ENCODE peak calls at places on chromosomes 16 and 17, in seven cellular contexts. One of them, this sample, is unnamed.
A peak's percentile ranks its signal among the peaks of the same experiment; 100 is the strongest.

GRCh38 chr16:2280981-2281542 is 13.1 kb upstream of the RNPS1 start:
- DNase-seq in IMR-90: no peak
- DNase-seq in vagina: no peak
- DNase-seq in heart left ventricle: no peak
- DNase-seq in lower leg skin: no peak
- DNase-seq in adrenal gland: no peak
- DNase-seq in Peyer's patch: no peak
- DNase-seq in this sample: no peak

GRCh38 chr17:66952031-66952524 is 12.4 kb upstream of the CACNG4 start:
- DNase-seq in adrenal gland: peak; percentile 44
- DNase-seq in Peyer's patch: peak; percentile 78
- DNase-seq in IMR-90: peak; percentile 97
- DNase-seq in lower leg skin: no peak
- DNase-seq in vagina: no peak
- DNase-seq in heart left ventricle: no peak
- DNase-seq in this sample: no peak

GRCh38 chr17:1713160-1713877 is 3.1 kb upstream of the TLCD2 start:
- DNase-seq in IMR-90: no peak
- DNase-seq in adrenal gland: no peak
- DNase-seq in Peyer's patch: peak; percentile 27
- DNase-seq in vagina: no peak
- DNase-seq in heart left ventricle: no peak
- DNase-seq in lower leg skin: no peak
- DNase-seq in this sample: no peak

GRCh38 chr17:38742431-38743308 is 5.5 kb downstream of the PCGF2 start:
- DNase-seq in Peyer's patch: peak; percentile 75
- DNase-seq in vagina: no peak
- DNase-seq in adrenal gland: peak; percentile 62
- DNase-seq in IMR-90: peak; percentile 84
- DNase-seq in heart left ventricle: no peak
- DNase-seq in lower leg skin: no peak
- DNase-seq in this sample: no peak

GRCh38 chr16:11989238-11990160 is 13.0 kb downstream of the SNX29 start:
- DNase-seq in adrenal gland: no peak
- DNase-seq in IMR-90: no peak
- DNase-seq in vagina: no peak
- DNase-seq in lower leg skin: no peak
- DNase-seq in Peyer's patch: no peak
- DNase-seq in heart left ventricle: peak; percentile 45
- DNase-seq in this sample: no peak

GRCh38 chr17:69607162-69607834 is 192.8 kb downstream of the MAP2K6 start:
- DNase-seq in IMR-90: peak; percentile 85
- DNase-seq in vagina: no peak
- DNase-seq in adrenal gland: peak; percentile 72
- DNase-seq in lower leg skin: peak; percentile 93
- DNase-seq in heart left ventricle: peak; percentile 64
- DNase-seq in Peyer's patch: peak; percentile 68
- DNase-seq in this sample: no peak

GRCh38 chr17:77280304-77280910 is 139.6 kb downstream of the SEC14L1 start:
- DNase-seq in IMR-90: peak; percentile 84
- DNase-seq in heart left ventricle: peak; percentile 51
- DNase-seq in lower leg skin: no peak
- DNase-seq in adrenal gland: no peak
- DNase-seq in Peyer's patch: peak; percentile 64
- DNase-seq in vagina: no peak
- DNase-seq in this sample: no peak

GRCh38 chr17:20999044-20999573 is 43.7 kb downstream of the USP22 start:
- DNase-seq in adrenal gland: peak; percentile 83
- DNase-seq in lower leg skin: no peak
- DNase-seq in vagina: no peak
- DNase-seq in heart left ventricle: peak; percentile 70
- DNase-seq in IMR-90: no peak
- DNase-seq in Peyer's patch: peak; percentile 50
- DNase-seq in this sample: no peak

GRCh38 chr17:9661027-9661426 is 15.7 kb downstream of the USP43 start:
- DNase-seq in vagina: no peak
- DNase-seq in IMR-90: no peak
- DNase-seq in lower leg skin: no peak
- DNase-seq in Peyer's patch: no peak
- DNase-seq in adrenal gland: no peak
- DNase-seq in heart left ventricle: no peak
- DNase-seq in this sample: no peak

GRCh38 chr16:74998481-74999207 is at the start of gene ZNRF1:
- DNase-seq in heart left ventricle: peak; percentile 87
- DNase-seq in Peyer's patch: peak; percentile 89
- DNase-seq in IMR-90: peak; percentile 71
- DNase-seq in lower leg skin: peak; percentile 96
- DNase-seq in vagina: peak; percentile 93
- DNase-seq in adrenal gland: peak; percentile 86
- DNase-seq in this sample: no peak

GRCh38 chr16:31094088-31094423 is 541 bp downstream of the VKORC1 start:
- DNase-seq in heart left ventricle: no peak
- DNase-seq in Peyer's patch: peak; percentile 51
- DNase-seq in vagina: no peak
- DNase-seq in adrenal gland: peak; percentile 53
- DNase-seq in lower leg skin: no peak
- DNase-seq in IMR-90: no peak
- DNase-seq in this sample: no peak

GRCh38 chr16:8474576-8474975 is 115.7 kb downstream of the TMEM114 start:
- DNase-seq in IMR-90: no peak
- DNase-seq in vagina: no peak
- DNase-seq in Peyer's patch: peak; percentile 51
- DNase-seq in adrenal gland: no peak
- DNase-seq in lower leg skin: no peak
- DNase-seq in heart left ventricle: no peak
- DNase-seq in this sample: no peak

GRCh38 chr16:72473631-72474030 is 301.7 kb upstream of the PMFBP1 start:
- DNase-seq in Peyer's patch: no peak
- DNase-seq in heart left ventricle: no peak
- DNase-seq in IMR-90: no peak
- DNase-seq in adrenal gland: no peak
- DNase-seq in vagina: no peak
- DNase-seq in lower leg skin: no peak
- DNase-seq in this sample: no peak

GRCh38 chr16:81889896-81890634 is 111.0 kb downstream of the PLCG2 start:
- DNase-seq in lower leg skin: no peak
- DNase-seq in adrenal gland: peak; percentile 57
- DNase-seq in vagina: no peak
- DNase-seq in Peyer's patch: no peak
- DNase-seq in heart left ventricle: peak; percentile 44
- DNase-seq in IMR-90: peak; percentile 51
- DNase-seq in this sample: no peak

GRCh38 chr16:49472598-49472997 is 99.0 kb downstream of the C16orf78 start:
- DNase-seq in IMR-90: no peak
- DNase-seq in Peyer's patch: peak; percentile 27
- DNase-seq in adrenal gland: no peak
- DNase-seq in lower leg skin: peak; percentile 65
- DNase-seq in vagina: no peak
- DNase-seq in heart left ventricle: no peak
- DNase-seq in this sample: no peak

GRCh38 chr17:60315650-60316049 is 76.3 kb downstream of the USP32 start:
- DNase-seq in IMR-90: no peak
- DNase-seq in lower leg skin: no peak
- DNase-seq in heart left ventricle: no peak
- DNase-seq in vagina: no peak
- DNase-seq in adrenal gland: no peak
- DNase-seq in Peyer's patch: no peak
- DNase-seq in this sample: no peak

GRCh38 chr17:19368119-19368660 is 5.7 kb upstream of the B9D1 start:
- DNase-seq in adrenal gland: no peak
- DNase-seq in vagina: no peak
- DNase-seq in lower leg skin: no peak
- DNase-seq in Peyer's patch: no peak
- DNase-seq in heart left ventricle: no peak
- DNase-seq in IMR-90: peak; percentile 37
- DNase-seq in this sample: no peak

GRCh38 chr17:48952904-48953303 is 8.3 kb upstream of the SNF8 start:
- DNase-seq in adrenal gland: no peak
- DNase-seq in Peyer's patch: no peak
- DNase-seq in vagina: no peak
- DNase-seq in IMR-90: no peak
- DNase-seq in heart left ventricle: no peak
- DNase-seq in lower leg skin: no peak
- DNase-seq in this sample: no peak

GRCh38 chr17:82748756-82749155 is 3.1 kb upstream of the TBCD start:
- DNase-seq in Peyer's patch: no peak
- DNase-seq in lower leg skin: no peak
- DNase-seq in adrenal gland: no peak
- DNase-seq in heart left ventricle: no peak
- DNase-seq in IMR-90: no peak
- DNase-seq in vagina: no peak
- DNase-seq in this sample: no peak

GRCh38 chr16:10601444-10602401 is 21.3 kb upstream of the EMP2 start:
- DNase-seq in adrenal gland: no peak
- DNase-seq in IMR-90: no peak
- DNase-seq in lower leg skin: no peak
- DNase-seq in heart left ventricle: peak; percentile 78
- DNase-seq in Peyer's patch: peak; percentile 81
- DNase-seq in vagina: no peak
- DNase-seq in this sample: no peak

GRCh38 chr17:79931517-79932309 is 92.5 kb upstream of the CBX4 start:
- DNase-seq in lower leg skin: no peak
- DNase-seq in heart left ventricle: no peak
- DNase-seq in adrenal gland: no peak
- DNase-seq in IMR-90: peak; percentile 31
- DNase-seq in Peyer's patch: no peak
- DNase-seq in vagina: no peak
- DNase-seq in this sample: no peak

GRCh38 chr17:2853111-2853721 is 57.0 kb downstream of the RAP1GAP2 start:
- DNase-seq in IMR-90: peak; percentile 49
- DNase-seq in lower leg skin: peak; percentile 88
- DNase-seq in vagina: no peak
- DNase-seq in Peyer's patch: peak; percentile 75
- DNase-seq in adrenal gland: peak; percentile 22
- DNase-seq in heart left ventricle: peak; percentile 72
- DNase-seq in this sample: no peak

DNA sequence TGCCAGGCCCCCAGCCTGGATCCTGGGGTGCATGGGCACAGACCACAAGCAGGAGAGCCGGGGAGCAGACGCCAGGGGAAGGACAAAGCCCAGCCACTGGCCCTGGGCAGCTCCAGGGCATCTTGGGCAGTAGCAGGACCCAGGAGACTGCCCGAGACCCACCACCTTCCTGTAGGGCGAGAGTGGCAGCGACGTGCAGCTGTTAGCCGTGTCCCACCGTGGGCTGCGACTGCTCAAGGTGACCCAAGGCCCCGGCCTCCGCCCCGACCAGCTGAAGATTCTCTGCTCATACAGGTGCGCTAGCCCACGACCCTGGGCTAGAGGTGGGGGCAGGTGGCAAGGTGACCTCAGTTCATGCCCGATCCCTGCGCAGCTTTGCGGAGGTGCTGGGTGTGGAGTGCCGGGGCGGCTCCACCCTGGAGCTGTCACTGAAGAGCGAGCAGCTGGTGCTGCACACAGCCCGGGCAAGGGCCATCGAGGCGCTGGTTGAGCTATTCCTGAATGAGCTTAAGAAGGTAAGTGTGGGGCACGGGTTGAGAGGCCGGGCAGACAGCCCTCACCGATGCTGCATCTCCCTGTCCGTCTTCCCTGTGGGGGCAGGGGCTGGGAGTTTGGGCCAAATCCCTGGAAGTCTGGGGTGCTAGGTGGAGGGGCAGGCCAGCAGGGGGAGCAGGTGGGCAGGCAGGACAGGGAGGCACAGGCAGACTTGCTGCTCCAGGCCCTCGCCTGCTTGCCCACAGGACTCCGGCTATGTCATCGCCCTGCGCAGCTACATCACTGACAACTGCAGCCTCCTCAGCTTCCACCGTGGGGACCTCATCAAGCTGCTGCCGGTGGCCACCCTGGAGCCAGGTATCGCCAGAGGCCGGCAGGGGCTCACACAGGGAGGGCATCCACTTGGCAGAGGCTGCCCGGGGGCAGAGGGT is 13.5 kb upstream of the SMIM5 start:
- DNase-seq in adrenal gland: no peak
- DNase-seq in heart left ventricle: no peak
- DNase-seq in IMR-90: peak; percentile 23
- DNase-seq in vagina: no peak
- DNase-seq in lower leg skin: no peak
- DNase-seq in Peyer's patch: no peak
- DNase-seq in this sample: no peak
- TF ChIP-seq POLR2A in adrenal gland: no peak
- TF ChIP-seq POLR2A in heart left ventricle: no peak
- TF ChIP-seq POLR2A in IMR-90: no peak
- TF ChIP-seq POLR2A in vagina: no peak
- TF ChIP-seq POLR2A in lower leg skin: no peak
- TF ChIP-seq POLR2A in Peyer's patch: no peak
- TF ChIP-seq POLR2A in this sample: no peak

GRCh38 chr16:29318037-29318436 is 88.5 kb downstream of the NPIPB11 start:
- DNase-seq in vagina: no peak
- DNase-seq in lower leg skin: peak; percentile 83
- DNase-seq in IMR-90: no peak
- DNase-seq in Peyer's patch: no peak
- DNase-seq in adrenal gland: no peak
- DNase-seq in heart left ventricle: no peak
- DNase-seq in this sample: no peak
- TF ChIP-seq CTCF in vagina: no peak
- TF ChIP-seq CTCF in lower leg skin: no peak
- TF ChIP-seq CTCF in IMR-90: no peak
- TF ChIP-seq CTCF in Peyer's patch: no peak
- TF ChIP-seq CTCF in adrenal gland: no peak
- TF ChIP-seq CTCF in heart left ventricle: no peak
- TF ChIP-seq CTCF in this sample: no peak

GRCh38 chr17:56755310-56755709 is 78.4 kb downstream of the C17orf67 start:
- DNase-seq in vagina: no peak
- DNase-seq in Peyer's patch: no peak
- DNase-seq in lower leg skin: no peak
- DNase-seq in heart left ventricle: no peak
- DNase-seq in IMR-90: no peak
- DNase-seq in adrenal gland: no peak
- DNase-seq in this sample: no peak

GRCh38 chr17:56752263-56752662 is 81.5 kb downstream of the C17orf67 start:
- DNase-seq in adrenal gland: no peak
- DNase-seq in vagina: no peak
- DNase-seq in heart left ventricle: no peak
- DNase-seq in IMR-90: peak; percentile 18
- DNase-seq in Peyer's patch: no peak
- DNase-seq in lower leg skin: no peak
- DNase-seq in this sample: no peak

GRCh38 chr17:56754523-56755208 is 79.1 kb downstream of the C17orf67 start:
- DNase-seq in lower leg skin: no peak
- DNase-seq in vagina: no peak
- DNase-seq in Peyer's patch: no peak
- DNase-seq in adrenal gland: no peak
- DNase-seq in IMR-90: peak; percentile 56
- DNase-seq in heart left ventricle: no peak
- DNase-seq in this sample: no peak

GRCh38 chr17:56756536-56756935 is 77.2 kb downstream of the C17orf67 start:
- DNase-seq in adrenal gland: no peak
- DNase-seq in IMR-90: peak; percentile 98
- DNase-seq in vagina: no peak
- DNase-seq in heart left ventricle: no peak
- DNase-seq in Peyer's patch: no peak
- DNase-seq in lower leg skin: no peak
- DNase-seq in this sample: no peak

GRCh38 chr17:56751145-56751743 is 82.5 kb downstream of the C17orf67 start:
- DNase-seq in lower leg skin: no peak
- DNase-seq in vagina: no peak
- DNase-seq in adrenal gland: no peak
- DNase-seq in Peyer's patch: no peak
- DNase-seq in heart left ventricle: no peak
- DNase-seq in IMR-90: no peak
- DNase-seq in this sample: no peak
- TF ChIP-seq POLR2A in lower leg skin: no peak
- TF ChIP-seq POLR2A in vagina: no peak
- TF ChIP-seq POLR2A in adrenal gland: no peak
- TF ChIP-seq POLR2A in Peyer's patch: no peak
- TF ChIP-seq POLR2A in heart left ventricle: no peak
- TF ChIP-seq POLR2A in IMR-90: no peak
- TF ChIP-seq POLR2A in this sample: no peak

GRCh38 chr17:73940511-73940910 is 263.0 kb upstream of the RPL38 start:
- DNase-seq in adrenal gland: no peak
- DNase-seq in IMR-90: no peak
- DNase-seq in Peyer's patch: no peak
- DNase-seq in lower leg skin: peak; percentile 21
- DNase-seq in vagina: peak; percentile 70
- DNase-seq in heart left ventricle: no peak
- DNase-seq in this sample: no peak
- TF ChIP-seq CTCF in adrenal gland: no peak
- TF ChIP-seq CTCF in IMR-90: no peak
- TF ChIP-seq CTCF in Peyer's patch: no peak
- TF ChIP-seq CTCF in lower leg skin: no peak
- TF ChIP-seq CTCF in vagina: no peak
- TF ChIP-seq CTCF in heart left ventricle: no peak
- TF ChIP-seq CTCF in this sample: no peak